ENCODE peak calls at places on chromosomes 12 and 14, in four cellular contexts. M is tibial nerve, Q is SK-N-SH, G is HepG2. A is an unnamed sample.

GRCh38 chr14:75223664-75224154 is 47.3 kb upstream of the TMED10 start:
- DNase-seq in M (no peak), Q (no peak), G (no peak), A (no peak)

GRCh38 chr12:132803883-132804282 is 24.8 kb downstream of the GOLGA3 start:
- DNase-seq in M (no peak), Q (no peak), G (no peak), A (no peak)

GRCh38 chr14:89650077-89650978 is 233.3 kb upstream of the FOXN3 start:
- DNase-seq in M (no peak), Q (no peak), G (no peak), A (no peak)

GRCh38 chr12:100248886-100249285 is 18.0 kb downstream of the DEPDC4 start:
- DNase-seq in M (no peak), Q (no peak), G (no peak), A (no peak)

GRCh38 chr12:131775904-131776889 is 52.0 kb upstream of the MMP17 start:
- DNase-seq in M (no peak), Q (no peak), G (no peak), A (no peak)

GRCh38 chr12:75781532-75782046 is 250.0 kb downstream of the PHLDA1 start:
- DNase-seq in M (no peak), Q (no peak), G (no peak), A (no peak)

GRCh38 chr12:33265900-33266299 is 173.7 kb downstream of the SYT10 start:
- DNase-seq in M (no peak), Q (no peak), G (no peak), A (no peak)

GRCh38 chr14:23409966-23410635 is 2.0 kb upstream of the MYH6 start:
- DNase-seq in M (no peak), Q (no peak), G (no peak), A (no peak)

GRCh38 chr12:75438052-75438754 is 42.4 kb upstream of the GLIPR1 start:
- DNase-seq in M (no peak), Q (no peak), G (no peak), A (no peak)

GRCh38 chr14:104552738-104553125 is 26.8 kb upstream of the C14orf180 start:
- DNase-seq in M (no peak), Q (peak; percentile 33), G (no peak), A (no peak)

GRCh38 chr14:98994571-98994970 is 277.4 kb downstream of the BCL11B start:
- DNase-seq in M (no peak), Q (no peak), G (no peak), A (no peak)

GRCh38 chr12:25054783-25055144 is 105.9 kb upstream of the BCAT1 start:
- DNase-seq in M (no peak), Q (no peak), G (no peak), A (no peak)

GRCh38 chr12:121872546-121873223 is 14.0 kb upstream of the HPD start:
- DNase-seq in M (no peak), Q (peak; percentile 86), G (no peak), A (peak; percentile 42)

GRCh38 chr14:67835596-67835995 is 16.0 kb downstream of the RAD51B start:
- DNase-seq in M (no peak), Q (no peak), G (peak; percentile 27), A (no peak)

GRCh38 chr14:91229743-91230200 is 14.7 kb downstream of the GPR68 start:
- DNase-seq in M (no peak), Q (no peak), G (no peak), A (no peak)

GRCh38 chr14:63542231-63542999 is 762 bp downstream of the PPP2R5E start:
- DNase-seq in M (no peak), Q (peak; percentile 62), G (no peak), A (no peak)

GRCh38 chr14:100885196-100886030 is 18.1 kb downstream of the RTL1 start:
- DNase-seq in M (no peak), Q (peak; percentile 68), G (no peak), A (no peak)

GRCh38 chr12:92049403-92049802 is 96.2 kb downstream of the BTG1 start:
- DNase-seq in M (no peak), Q (no peak), G (no peak), A (no peak)

GRCh38 chr12:52494100-52494499 is 1.0 kb upstream of the KRT6A start:
- DNase-seq in M (no peak), Q (no peak), G (no peak), A (no peak)

GRCh38 chr12:69515394-69515793 is 45.2 kb downstream of the FRS2 start:
- DNase-seq in M (no peak), Q (no peak), G (no peak), A (no peak)

GRCh38 chr12:26153421-26154154 is 28.8 kb upstream of the BHLHE41 start:
- DNase-seq in M (no peak), Q (no peak), G (peak; percentile 75), A (no peak)

GRCh38 chr14:37546621-37547447 is 48.2 kb downstream of the FOXA1 start:
- DNase-seq in M (no peak), Q (no peak), G (peak; percentile 100), A (no peak)

GRCh38 chr12:113581342-113581741 is 109.7 kb upstream of the LHX5 start:
- DNase-seq in M (no peak), Q (no peak), G (no peak), A (no peak)

GRCh38 chr12:113587720-113588119 is 116.0 kb upstream of the LHX5 start:
- DNase-seq in M (no peak), Q (no peak), G (no peak), A (no peak)

GRCh38 chr12:113580437-113580836 is 108.8 kb upstream of the LHX5 start:
- DNase-seq in M (no peak), Q (no peak), G (no peak), A (no peak)

GRCh38 chr12:113586461-113586860 is 114.8 kb upstream of the LHX5 start:
- DNase-seq in M (no peak), Q (no peak), G (no peak), A (no peak)

GRCh38 chr12:113582521-113583218 is 111.0 kb upstream of the LHX5 start:
- DNase-seq in M (no peak), Q (no peak), G (no peak), A (no peak)
- TF ChIP-seq EP300 in M (no peak), Q (no peak), G (no peak), A (no peak)

DNA sequence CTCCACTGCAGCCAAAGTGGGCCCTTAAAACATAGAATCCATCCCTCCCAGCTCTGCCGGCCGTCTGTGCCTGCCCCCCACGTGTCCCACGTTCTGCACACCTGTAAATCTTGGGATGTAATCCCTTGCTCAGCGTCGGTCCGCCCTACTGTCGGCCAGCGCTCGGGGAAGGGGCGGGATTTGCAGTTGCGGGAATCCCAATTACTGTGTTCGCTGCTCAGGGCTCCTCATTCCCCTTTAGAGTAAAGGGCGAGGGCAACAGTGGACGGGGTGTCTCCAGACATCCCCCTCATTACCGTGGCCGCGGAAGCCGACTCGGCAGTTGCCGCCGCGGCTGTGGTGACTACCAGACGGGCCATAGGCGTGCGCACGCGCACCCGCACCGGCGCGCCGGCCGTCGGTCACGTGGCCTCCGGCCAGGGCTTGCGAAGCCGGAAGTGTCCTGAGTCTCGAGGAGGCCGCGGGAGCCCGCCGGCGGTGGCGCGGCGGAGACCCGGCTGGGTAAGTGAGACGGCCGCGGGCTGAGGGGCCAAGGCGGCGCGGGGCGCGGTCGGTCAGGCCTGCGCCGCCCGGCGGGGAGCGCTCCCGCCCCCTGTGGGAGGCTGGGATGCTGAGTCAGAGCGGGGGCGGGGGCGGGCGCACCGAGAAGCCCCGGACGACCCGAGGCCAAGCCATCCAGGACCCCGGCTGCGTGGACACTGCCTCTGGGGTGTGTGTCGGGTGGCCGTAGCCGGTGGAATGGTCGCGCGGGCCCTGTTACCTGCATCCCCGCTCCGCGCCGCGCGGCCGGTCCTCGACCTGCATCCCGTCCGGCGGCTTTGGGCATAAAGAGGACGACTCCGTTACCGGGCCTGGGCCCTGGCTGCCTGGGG is at the start of gene TBK1:
- DNase-seq in M (peak; percentile 79), Q (peak; percentile 96), G (peak; percentile 80), A (peak; percentile 93)
- TF ChIP-seq CTCF in M (peak; percentile 54), Q (peak; percentile 12), G (no peak), A (peak; percentile 20)

DNA sequence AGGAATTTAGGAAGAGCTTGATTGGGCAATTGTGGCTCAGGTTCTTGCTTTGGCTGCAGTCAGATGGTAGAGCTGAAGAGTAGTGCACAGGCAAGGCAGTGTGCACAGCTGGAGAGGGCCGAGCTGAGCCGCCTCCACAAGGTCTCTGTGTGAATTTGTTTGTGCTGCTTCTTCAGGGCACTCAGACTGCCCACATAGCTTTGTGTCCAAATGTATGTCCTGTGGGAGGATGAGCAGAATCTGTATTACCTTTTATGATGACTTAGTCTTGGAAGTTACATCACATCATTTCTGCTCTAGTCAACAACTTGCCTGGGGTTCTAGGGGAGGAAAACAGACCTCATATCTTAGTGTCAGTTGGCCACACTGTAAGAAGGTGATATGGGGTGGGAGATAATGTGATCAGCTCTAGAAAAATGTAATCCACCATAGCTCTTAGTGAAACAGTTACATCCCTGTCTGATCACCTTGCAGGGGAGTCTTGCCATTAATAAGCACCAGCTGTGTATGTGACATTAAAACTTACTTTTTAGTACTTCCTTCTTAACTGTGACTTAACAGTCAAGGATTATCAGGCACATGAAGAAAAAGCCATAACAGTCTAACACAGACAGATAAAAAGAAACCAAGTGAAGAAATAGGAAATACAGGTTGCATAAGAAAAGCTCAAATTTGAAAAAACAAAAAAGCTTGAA is 53.4 kb downstream of the RCOR1 start:
- DNase-seq in M (no peak), Q (no peak), G (no peak), A (no peak)
- H3K4me1 ChIP-seq in M (no peaks in the 10 kb centered on the region), Q (no peaks in the 10 kb centered on the region), G (peaks cover 16% of the 10 kb centered on the region), A (peaks cover 67% of the 10 kb centered on the region)

GRCh38 chr12:14322403-14322802 is 43.1 kb upstream of the ATF7IP start:
- DNase-seq in M (no peak), Q (no peak), G (no peak), A (no peak)
- TF ChIP-seq EP300 in M (no peak), Q (no peak), G (no peak), A (no peak)

DNA sequence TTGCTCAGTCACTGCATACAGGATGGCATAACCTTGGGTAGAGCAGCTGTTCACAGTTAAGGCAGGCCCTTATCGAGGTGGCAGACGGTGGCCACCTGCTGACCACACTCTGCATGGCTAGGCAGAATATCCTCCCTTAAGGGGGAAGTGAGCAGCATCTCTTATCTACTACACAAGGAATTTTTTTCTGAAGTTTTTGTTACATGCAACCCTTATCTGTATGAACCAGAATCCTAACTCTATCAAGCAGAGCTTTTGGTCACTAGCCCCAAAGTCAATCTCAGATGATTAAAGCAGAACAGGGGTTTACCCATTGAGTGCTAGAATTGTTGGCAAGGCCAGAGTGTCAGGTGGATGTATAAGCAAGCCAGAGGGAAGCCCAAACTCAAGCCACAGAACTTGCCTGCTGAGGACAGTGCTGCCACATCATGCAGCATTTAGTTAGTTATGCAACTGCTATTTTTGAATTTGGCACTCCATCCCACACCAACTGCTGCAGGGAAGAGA is 192.8 kb downstream of the TBX5 start:
- DNase-seq in M (no peak), Q (no peak), G (no peak), A (no peak)
- TF ChIP-seq CTCF in M (no peak), Q (no peak), G (peak; percentile 32), A (no peak)

DNA sequence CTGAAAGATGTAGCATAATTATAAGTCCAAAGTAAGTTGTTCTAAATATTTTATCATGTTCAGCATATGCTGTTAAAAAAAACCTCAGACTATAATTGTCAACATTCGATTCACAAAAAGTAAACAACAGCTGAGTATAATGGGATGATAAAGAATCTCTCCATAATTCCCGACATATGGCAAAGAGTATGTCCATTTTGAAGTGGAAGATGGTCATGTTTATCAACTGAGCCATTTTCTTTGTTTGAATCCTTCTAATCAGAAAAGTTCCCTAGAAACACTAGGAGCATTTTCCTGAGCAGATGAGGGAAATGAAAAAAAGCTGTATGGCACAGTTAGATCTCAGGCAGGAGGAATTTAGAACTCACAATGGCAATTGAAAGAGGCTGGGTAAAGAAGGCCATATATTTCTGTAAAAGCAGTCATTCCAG is 192.1 kb upstream of the AMIGO2 start:
- DNase-seq in M (no peak), Q (no peak), G (no peak), A (no peak)
- H3K4me1 ChIP-seq in M (no peaks in the 10 kb centered on the region), Q (peaks cover 13% of the 10 kb centered on the region), G (peaks cover 5% of the 10 kb centered on the region), A (peaks cover 12% of the 10 kb centered on the region)

A was measured in stomach.